ENCODE peak calls at places on chromosomes 12 and 14, in four cellular contexts. R is RPMI7951, J is WERI-Rb-1, X is SW480. Q is an unnamed sample.

GRCh38 chr12:42589465-42590323 is at the start of gene PRICKLE1:
- DNase-seq in X (peak), R (peak), J (peak), Q (peak)

GRCh38 chr12:1880153-1880845 is 38.2 kb downstream of the CACNA2D4 start:
- DNase-seq in R (no peak), J (no peak), X (no peak), Q (no peak)

GRCh38 chr14:104239866-104240301 is 101.5 kb downstream of the KIF26A start:
- DNase-seq in R (no peak), X (no peak), J (no peak), Q (no peak)

GRCh38 chr12:126742326-126742725 is 1524.6 kb upstream of the TMEM132C start:
- DNase-seq in X (no peak), R (no peak), J (no peak), Q (no peak)

GRCh38 chr14:71592361-71592760 is 339.9 kb upstream of the RGS6 start:
- DNase-seq in X (no peak), R (no peak), J (no peak), Q (no peak)

GRCh38 chr12:18358077-18358476 is 96.8 kb downstream of the PIK3C2G start:
- DNase-seq in J (no peak), X (no peak), R (no peak), Q (no peak)

GRCh38 chr12:51926718-51927117 is 19.4 kb downstream of the ACVRL1 start:
- DNase-seq in J (peak), X (peak), R (no peak), Q (peak)

GRCh38 chr12:27802511-27802910 is 22.5 kb upstream of the MANSC4 start:
- DNase-seq in J (no peak), R (no peak), X (no peak), Q (no peak)

GRCh38 chr14:88613552-88614010 is 50.7 kb downstream of the ZC3H14 start:
- DNase-seq in X (peak), J (no peak), R (peak), Q (no peak)

GRCh38 chr12:44509471-44509870 is 366.6 kb downstream of the NELL2 start:
- DNase-seq in R (no peak), X (no peak), J (no peak), Q (no peak)

GRCh38 chr14:99910337-99911268 is 117.4 kb downstream of the EML1 start:
- DNase-seq in J (no peak), R (peak), X (no peak), Q (no peak)

GRCh38 chr12:87866602-87867292 is 162.5 kb downstream of the C12orf50 start:
- DNase-seq in X (peak), J (no peak), R (peak), Q (peak)